ENCODE peak calls at places on chromosome 14, in seven cellular contexts. Y is K562, A is HepG2, L is GM12892, V is SK-N-SH, N is GM12878, O is H1. E is an unnamed sample.

GRCh38 chr14:101824339-101824727 is 62.8 kb downstream of the PPP2R5C start:
- DNase-seq in N (no peak), V (no peak), O (no peak), A (no peak), L (no peak), Y (no peak), E (no peak)

GRCh38 chr14:24535737-24536136 is 27.7 kb upstream of the CMA1 start:
- DNase-seq in N (no peak), L (no peak), Y (no peak), V (no peak), A (no peak), O (no peak), E (no peak)

GRCh38 chr14:23559010-23559920 is 3.2 kb downstream of the THTPA start:
- DNase-seq in N (no peak), Y (peak), V (peak), L (no peak), A (peak), O (peak), E (no peak)

GRCh38 chr14:55889124-55889523 is 229.1 kb upstream of the PELI2 start:
- DNase-seq in L (no peak), A (no peak), V (no peak), Y (no peak), O (no peak), N (no peak), E (no peak)

GRCh38 chr14:105492966-105493871 is 2.2 kb downstream of the TEDC1 start:
- DNase-seq in V (no peak), L (no peak), N (no peak), Y (no peak), A (no peak), O (no peak), E (no peak)

GRCh38 chr14:100585448-100586152 is 1.6 kb downstream of the BEGAIN start:
- DNase-seq in L (no peak), N (no peak), O (no peak), Y (no peak), V (no peak), A (no peak), E (no peak)

GRCh38 chr14:26917086-26917485 is 319.3 kb upstream of the NOVA1 start:
- DNase-seq in V (peak), O (no peak), N (no peak), L (no peak), A (peak), Y (peak), E (no peak)

GRCh38 chr14:105480807-105481801 is 5.6 kb upstream of the CRIP1 start:
- DNase-seq in O (peak), V (peak), L (peak), N (no peak), A (peak), Y (peak), E (peak)

GRCh38 chr14:25090281-25090680 is 40.3 kb upstream of the STXBP6 start:
- DNase-seq in N (no peak), O (no peak), Y (no peak), V (no peak), L (no peak), A (no peak), E (no peak)

GRCh38 chr14:65071544-65071943 is 30.8 kb downstream of the MAX start:
- DNase-seq in V (no peak), Y (no peak), N (no peak), L (no peak), A (no peak), O (no peak), E (no peak)

GRCh38 chr14:65073605-65074201 is 28.6 kb downstream of the MAX start:
- DNase-seq in O (no peak), Y (no peak), V (no peak), A (peak), N (no peak), L (no peak), E (no peak)

GRCh38 chr14:65072937-65073336 is 29.4 kb downstream of the MAX start:
- DNase-seq in Y (peak), O (no peak), L (no peak), A (no peak), V (no peak), N (no peak), E (no peak)

GRCh38 chr14:65070710-65071033 is 31.6 kb downstream of the MAX start:
- DNase-seq in O (no peak), V (peak), A (no peak), L (no peak), N (no peak), Y (no peak), E (no peak)

DNA sequence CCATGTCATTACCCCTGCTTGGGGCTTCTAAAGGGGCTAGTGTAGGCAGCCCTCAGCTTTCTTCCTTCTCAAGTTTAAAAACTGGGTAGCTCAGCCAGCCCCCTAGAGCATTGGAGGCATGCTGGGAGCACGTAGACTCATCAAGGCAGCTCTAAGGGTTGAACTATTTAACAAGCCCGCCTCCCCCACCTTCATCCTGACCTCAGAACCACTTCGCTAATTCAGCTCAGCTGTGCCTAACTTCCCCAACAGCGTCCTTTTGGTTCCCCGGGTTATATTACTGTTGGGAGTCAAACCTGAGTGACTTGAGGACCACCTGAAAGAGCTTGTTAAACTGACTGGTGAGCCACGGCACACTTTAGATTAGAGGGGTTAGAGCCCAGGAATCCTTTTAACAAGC is 30.1 kb downstream of the MAX start:
- DNase-seq in V (no peak), O (no peak), L (no peak), N (no peak), Y (no peak), A (no peak), E (no peak)
- TF ChIP-seq TAF1 in V (no peak), O (no peak), L (no peak), N (no peak), Y (no peak), A (no peak), E (no peak)

GRCh38 chr14:74963178-74963704 is 7.8 kb upstream of the PGF start:
- DNase-seq in A (no peak), L (no peak), V (peak), N (no peak), O (no peak), Y (no peak), E (no peak)

GRCh38 chr14:74962059-74962458 is 6.7 kb upstream of the PGF start:
- DNase-seq in O (no peak), L (no peak), A (no peak), N (no peak), Y (no peak), V (no peak), E (no peak)

GRCh38 chr14:74962493-74962892 is 7.1 kb upstream of the PGF start:
- DNase-seq in L (no peak), Y (no peak), V (no peak), A (no peak), N (no peak), O (no peak), E (no peak)

GRCh38 chr14:74964787-74965769 is 9.7 kb upstream of the PGF start:
- DNase-seq in Y (no peak), V (no peak), O (no peak), N (no peak), L (no peak), A (no peak), E (no peak)

DNA sequence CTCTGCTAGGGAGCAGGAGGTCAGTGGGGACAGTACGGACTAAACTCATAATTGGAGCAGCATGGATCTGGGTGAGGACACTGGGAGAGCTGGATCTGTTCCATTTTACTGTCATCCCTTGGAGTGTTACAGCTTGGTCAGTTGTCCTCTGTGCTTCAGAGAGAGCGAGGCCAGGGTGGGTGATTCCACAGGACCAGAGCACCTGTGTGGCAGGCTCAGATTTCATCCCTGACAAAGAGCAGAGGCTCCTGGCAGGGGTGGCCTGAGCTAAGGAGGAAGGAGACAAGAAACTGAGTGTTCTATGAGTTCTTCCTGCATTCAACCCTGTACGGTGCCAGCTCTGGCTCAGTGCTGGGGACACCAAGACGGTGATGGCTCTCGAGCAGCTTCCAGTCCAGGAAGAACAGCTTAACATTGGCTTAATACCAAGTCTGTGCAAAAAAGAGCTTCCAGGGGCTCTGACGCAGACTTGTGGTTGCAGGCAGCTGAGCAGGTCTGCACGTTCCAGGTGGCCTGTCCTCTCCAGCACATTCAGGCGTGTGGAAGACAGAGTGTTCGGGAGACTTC is 8.4 kb upstream of the PGF start:
- DNase-seq in L (no peak), Y (no peak), O (no peak), V (no peak), A (no peak), N (no peak), E (no peak)
- TF ChIP-seq TAF1 in L (no peak), Y (no peak), O (no peak), V (no peak), A (no peak), N (no peak), E (no peak)

GRCh38 chr14:87748558-87748957 is 244.4 kb downstream of the GALC start:
- DNase-seq in V (no peak), O (no peak), L (no peak), A (no peak), N (no peak), Y (no peak), E (no peak)

DNA sequence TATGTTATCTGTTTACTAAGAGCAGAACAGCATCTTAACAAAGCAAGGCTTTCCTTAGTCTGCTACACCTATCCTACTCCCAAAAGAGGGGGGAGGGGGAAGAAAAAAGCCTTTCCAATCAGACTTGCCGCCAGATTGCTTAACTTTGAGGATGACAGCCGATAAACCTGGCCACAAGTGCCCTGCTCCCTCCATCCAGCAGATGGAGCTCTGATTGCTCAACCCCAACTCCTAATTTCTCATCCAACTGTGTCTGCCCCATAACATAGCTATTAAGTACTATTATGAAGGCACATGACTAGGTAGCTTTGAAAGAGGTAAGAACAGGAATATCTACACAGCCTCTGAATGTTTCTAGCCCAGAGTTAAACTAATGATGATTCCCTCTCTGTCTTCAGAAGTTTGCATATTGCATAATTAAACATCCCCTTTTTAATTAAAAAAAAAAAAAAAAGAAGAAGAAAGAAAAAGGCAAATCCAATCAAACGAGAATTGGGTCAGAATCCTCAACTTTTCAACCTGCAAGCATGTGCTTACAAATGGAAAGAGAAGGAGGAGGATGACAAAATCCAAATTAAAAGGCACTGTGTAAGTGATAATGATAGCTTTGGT is 247.4 kb downstream of the GALC start:
- DNase-seq in V (peak), Y (peak), L (no peak), O (peak), A (peak), N (no peak), E (peak)
- TF ChIP-seq TAF1 in V (no peak), Y (no peak), L (no peak), O (no peak), A (no peak), N (no peak), E (no peak)

GRCh38 chr14:79663453-79663852 is 547.9 kb downstream of the DIO2 start:
- DNase-seq in N (no peak), Y (no peak), O (no peak), A (no peak), V (no peak), L (no peak), E (no peak)

GRCh38 chr14:79665556-79665955 is 545.7 kb downstream of the DIO2 start:
- DNase-seq in L (no peak), Y (no peak), O (no peak), N (no peak), V (no peak), A (no peak), E (no peak)

GRCh38 chr14:79658224-79658623 is 553.1 kb downstream of the DIO2 start:
- DNase-seq in L (no peak), Y (no peak), A (no peak), O (no peak), V (no peak), N (no peak), E (no peak)

GRCh38 chr14:79659995-79660975 is 551.0 kb downstream of the DIO2 start:
- DNase-seq in O (no peak), Y (no peak), L (no peak), A (no peak), N (peak), V (no peak), E (no peak)

DNA sequence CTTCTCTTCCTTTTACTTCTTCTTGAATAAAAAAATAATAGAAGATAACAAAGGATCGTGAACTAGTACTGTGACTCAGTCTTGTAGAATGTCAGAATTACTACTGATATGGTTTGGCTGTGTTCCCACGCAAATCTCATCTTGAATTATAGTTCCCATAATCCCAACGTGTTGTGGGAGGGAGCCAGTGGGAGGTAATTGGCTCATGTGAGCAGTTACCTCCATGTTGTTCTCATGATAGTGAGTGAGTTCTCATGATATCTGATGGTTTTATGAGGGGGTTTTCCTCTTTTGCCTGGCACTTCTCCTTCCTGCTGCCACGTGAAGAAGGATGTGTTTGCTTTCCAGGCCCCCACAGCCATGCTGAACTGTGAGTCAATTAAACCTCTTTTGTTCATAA is 549.5 kb downstream of the DIO2 start:
- DNase-seq in L (no peak), Y (no peak), A (no peak), N (no peak), O (no peak), V (no peak), E (no peak)
- TF ChIP-seq TAF1 in L (no peak), Y (no peak), A (no peak), N (no peak), O (no peak), V (no peak), E (no peak)

DNA sequence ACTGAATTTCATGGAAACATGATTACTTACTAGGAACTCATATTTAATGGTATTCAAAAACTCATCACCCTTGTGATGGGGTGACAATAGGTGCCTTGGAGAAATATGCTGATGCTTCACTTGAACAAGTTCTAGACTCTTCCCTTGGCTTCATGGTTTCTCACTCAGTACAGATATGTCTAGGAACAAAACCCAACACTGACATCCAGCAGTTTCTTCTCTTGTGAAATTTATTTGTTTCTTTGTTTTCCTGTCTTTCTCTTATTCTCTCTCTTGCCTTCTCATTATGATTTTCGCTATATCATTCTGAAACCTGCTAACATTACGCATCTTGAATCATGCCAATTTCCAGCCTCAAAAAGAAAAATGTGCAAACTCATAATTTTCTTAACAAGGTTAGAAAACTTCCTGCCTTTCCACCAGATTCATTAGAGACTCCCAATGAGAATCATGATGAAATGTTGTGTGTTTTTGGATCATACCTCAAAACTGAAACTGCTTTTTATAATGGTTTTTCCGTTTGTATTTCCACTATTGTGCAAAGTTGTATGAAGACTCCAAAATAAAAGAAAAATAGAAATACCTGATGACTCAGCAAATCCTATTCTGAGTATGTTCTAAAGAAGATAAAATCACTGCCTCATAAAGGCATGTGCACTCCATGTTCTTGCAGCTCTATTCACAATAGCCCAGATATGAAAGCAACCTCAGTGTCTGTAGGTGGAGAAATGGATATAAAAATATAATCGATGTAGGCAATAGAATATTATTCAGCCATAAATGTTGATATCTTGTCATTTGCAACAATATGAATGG is 1021.6 kb downstream of the TMEM121 start:
- DNase-seq in N (no peak), L (no peak), A (no peak), V (no peak), O (no peak), Y (no peak), E (no peak)
- TF ChIP-seq TAF1 in N (no peak), L (no peak), A (no peak), V (no peak), O (no peak), Y (no peak), E (no peak)

GRCh38 chr14:99176156-99176945 is 95.6 kb downstream of the BCL11B start:
- DNase-seq in N (no peak), A (no peak), O (peak), V (no peak), L (no peak), Y (no peak), E (no peak)
- TF ChIP-seq TAF1 in N (no peak), A (no peak), O (no peak), V (no peak), L (no peak), Y (no peak), E (no peak)

GRCh38 chr14:89973234-89973823 is 17.6 kb downstream of the TDP1 start:
- DNase-seq in L (peak), Y (peak), O (peak), A (peak), V (peak), N (peak), E (peak)
- TF ChIP-seq TAF1 in L (no peak), Y (no peak), O (no peak), A (no peak), V (no peak), N (no peak), E (no peak)

DNA sequence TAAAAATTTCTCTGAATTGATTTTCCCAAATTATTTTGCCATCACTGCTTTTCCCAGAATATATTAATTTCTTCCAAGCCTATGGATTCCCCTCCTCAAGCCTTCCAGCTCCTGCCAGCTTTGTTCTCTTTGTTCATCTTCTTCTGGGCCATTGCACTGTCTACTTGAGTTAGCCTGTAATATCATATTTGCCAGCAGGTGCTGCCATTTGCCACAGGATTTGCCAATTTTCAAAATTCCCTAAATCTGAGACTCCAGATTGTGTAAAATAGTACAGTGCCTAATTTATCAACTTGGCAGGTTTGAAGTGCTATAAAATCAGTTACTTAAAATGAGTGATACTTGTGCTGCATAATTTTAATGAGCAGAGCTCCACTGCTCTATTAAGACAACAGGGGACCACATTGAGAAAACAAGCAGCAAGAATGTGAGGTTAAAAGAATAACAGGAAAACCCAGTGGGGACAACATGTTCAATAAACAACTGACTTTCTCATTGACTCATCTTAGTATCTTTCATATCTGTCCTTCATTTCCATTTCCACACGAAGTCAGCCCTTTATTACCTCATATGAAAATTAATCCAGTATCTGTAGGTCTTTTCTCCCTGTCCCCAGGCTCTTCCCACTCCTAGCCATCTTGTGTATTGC is 84.6 kb upstream of the CCDC196 start:
- DNase-seq in V (peak), Y (no peak), L (no peak), N (no peak), A (peak), O (no peak), E (no peak)
- TF ChIP-seq TAF1 in V (no peak), Y (no peak), L (no peak), N (no peak), A (no peak), O (no peak), E (no peak)

DNA sequence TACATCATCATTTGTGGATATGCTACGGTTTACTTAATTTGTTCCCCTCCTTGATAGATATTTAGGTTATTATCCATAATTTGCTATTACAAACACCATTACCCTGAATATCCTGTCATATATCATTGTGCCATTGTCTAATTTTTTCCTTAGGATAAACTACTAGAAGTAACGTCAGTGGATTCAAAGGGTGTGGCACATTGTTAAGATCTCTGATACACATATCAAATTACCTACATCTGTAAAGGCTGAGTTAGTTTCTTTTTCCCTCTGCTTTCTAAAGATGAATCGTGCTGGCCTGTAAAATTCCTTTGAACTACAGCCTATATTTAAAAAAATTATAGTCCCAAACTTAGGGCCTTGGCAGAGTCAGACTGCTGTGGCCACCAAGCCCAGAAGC is 53.9 kb upstream of the STRN3 start:
- DNase-seq in Y (no peak), L (no peak), V (no peak), O (no peak), N (no peak), A (no peak), E (no peak)
- TF ChIP-seq TAF1 in Y (no peak), L (no peak), V (no peak), O (no peak), N (no peak), A (no peak), E (no peak)

DNA sequence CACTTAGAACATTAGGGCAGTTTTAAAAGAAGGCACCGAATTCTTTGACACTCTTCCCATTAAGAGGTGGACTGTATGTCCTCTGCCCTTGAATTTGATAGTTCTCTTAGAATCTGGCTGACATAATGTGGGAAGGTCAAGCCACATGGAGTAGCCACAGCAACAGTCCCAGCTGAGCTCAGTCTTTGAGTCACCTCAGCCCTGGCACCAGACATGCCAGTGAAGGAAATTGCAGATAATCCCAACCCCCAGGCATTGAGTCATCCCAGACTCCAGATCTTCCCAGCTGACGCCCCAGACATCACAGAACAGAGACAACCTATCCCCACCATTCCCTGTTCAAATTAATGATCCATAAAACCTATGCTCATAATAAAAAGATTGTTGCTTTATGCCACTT is 83.4 kb downstream of the GTF2A1 start:
- DNase-seq in N (no peak), L (no peak), Y (no peak), A (no peak), V (peak), O (no peak), E (no peak)
- TF ChIP-seq TAF1 in N (no peak), L (no peak), Y (no peak), A (no peak), V (no peak), O (no peak), E (no peak)

E was measured in GM12891.